ENCODE peak calls at places on chromosomes 16 and 17, in nine cellular contexts. T is GM23338, S is fibroblast of lung, G is HCT116, L is neural progenitor cell, A is IMR-90, K is PC-9, Z is hepatocyte, X is endothelial cell of umbilical vein. V is an unnamed sample.

GRCh38 chr17:58308173-58308984 is 20.2 kb downstream of the TSPOAP1 start:
- DNase-seq in T (peak; percentile 86), S (no peak), G (no peak), L (peak; percentile 66), A (no peak), K (no peak), Z (no peak), X (no peak), V (no peak)

GRCh38 chr17:5793899-5794298 is 209.6 kb upstream of the NLRP1 start:
- DNase-seq in T (peak; percentile 80), S (no peak), G (no peak), L (peak; percentile 53), A (no peak), K (no peak), Z (no peak), X (peak; percentile 64), V (peak; percentile 33)

GRCh38 chr17:69246726-69247375 is 18.2 kb upstream of the ABCA10 start:
- DNase-seq in T (peak; percentile 79), S (peak; percentile 76), G (peak; percentile 55), L (peak; percentile 60), A (peak; percentile 55), K (no peak), Z (peak; percentile 61), X (peak; percentile 69), V (peak; percentile 24)

GRCh38 chr16:64773638-64774037 is 348.2 kb downstream of the CDH11 start:
- DNase-seq in T (no peak), S (no peak), G (no peak), L (no peak), A (no peak), K (no peak), Z (no peak), X (no peak), V (no peak)

GRCh38 chr16:89111263-89111662 is 17.6 kb downstream of the ACSF3 start:
- DNase-seq in T (no peak), S (no peak), G (no peak), L (no peak), A (no peak), K (no peak), Z (no peak), X (no peak), V (no peak)

GRCh38 chr17:81809556-81809998 is 5.6 kb downstream of the GCGR start:
- DNase-seq in T (no peak), S (no peak), G (no peak), L (no peak), A (no peak), K (no peak), Z (no peak), X (no peak), V (no peak)

GRCh38 chr16:12721841-12722467 is 81.7 kb downstream of the CPPED1 start:
- DNase-seq in T (no peak), S (no peak), G (no peak), L (no peak), A (no peak), K (no peak), Z (no peak), X (no peak), V (no peak)

GRCh38 chr17:2399572-2400473 is 1.0 kb downstream of the MNT start:
- DNase-seq in T (peak; percentile 97), S (peak; percentile 96), G (peak; percentile 89), L (peak; percentile 98), A (peak; percentile 94), K (peak; percentile 99), Z (peak; percentile 99), X (peak; percentile 96), V (peak; percentile 98)

GRCh38 chr17:3512512-3513171 is 36.8 kb downstream of the ASPA start:
- DNase-seq in T (peak; percentile 46), S (peak; percentile 90), G (no peak), L (peak; percentile 77), A (peak; percentile 20), K (no peak), Z (no peak), X (no peak), V (no peak)

GRCh38 chr17:83152221-83152744 is 72.9 kb downstream of the METRNL start:
- DNase-seq in T (no peak), S (no peak), G (no peak), L (no peak), A (no peak), K (no peak), Z (peak; percentile 3), X (no peak), V (no peak)

GRCh38 chr17:16820161-16820877 is 130.3 kb downstream of the CCDC144A start:
- DNase-seq in T (no peak), S (no peak), G (no peak), L (no peak), A (no peak), K (no peak), Z (no peak), X (no peak), V (peak; percentile 72)

GRCh38 chr17:76139801-76140660 is 1.0 kb downstream of the FOXJ1 start:
- DNase-seq in T (peak; percentile 51), S (no peak), G (no peak), L (peak; percentile 53), A (no peak), K (no peak), Z (peak; percentile 11), X (no peak), V (no peak)
- H2AFZ ChIP-seq in T (no peak overlapping the region), S (no peak overlapping the region), G (no peak overlapping the region), L (no peak overlapping the region), A (peak overlapping the region; percentile 7), K (no peak overlapping the region), Z (no peak overlapping the region), X (no peak overlapping the region), V (no peak overlapping the region)

DNA sequence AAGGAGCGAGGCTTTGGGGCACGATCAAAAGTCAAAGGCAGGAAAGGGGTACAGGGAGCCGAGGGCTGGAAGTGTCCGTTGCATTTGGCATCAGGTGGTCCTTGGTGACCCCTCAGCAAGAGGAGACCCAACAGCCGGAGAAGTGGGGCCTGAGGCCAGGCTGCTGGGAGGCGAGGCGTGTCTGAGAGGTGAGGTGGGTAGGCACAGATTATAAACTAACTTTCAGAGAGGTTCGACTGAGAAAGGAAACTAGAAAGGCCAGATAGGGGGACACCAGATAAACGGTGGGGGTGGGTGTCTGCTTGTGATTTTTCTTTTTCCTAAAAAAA is 3.6 kb downstream of the PECAM1 start:
- DNase-seq in T (no peak), S (no peak), G (no peak), L (no peak), A (no peak), K (no peak), Z (no peak), X (no peak), V (no peak)
- TF ChIP-seq CTCF in T (no peak), S (no peak), G (no peak), L (no peak), A (no peak), K (no peak), Z (no peak), X (no peak), V (no peak)

DNA sequence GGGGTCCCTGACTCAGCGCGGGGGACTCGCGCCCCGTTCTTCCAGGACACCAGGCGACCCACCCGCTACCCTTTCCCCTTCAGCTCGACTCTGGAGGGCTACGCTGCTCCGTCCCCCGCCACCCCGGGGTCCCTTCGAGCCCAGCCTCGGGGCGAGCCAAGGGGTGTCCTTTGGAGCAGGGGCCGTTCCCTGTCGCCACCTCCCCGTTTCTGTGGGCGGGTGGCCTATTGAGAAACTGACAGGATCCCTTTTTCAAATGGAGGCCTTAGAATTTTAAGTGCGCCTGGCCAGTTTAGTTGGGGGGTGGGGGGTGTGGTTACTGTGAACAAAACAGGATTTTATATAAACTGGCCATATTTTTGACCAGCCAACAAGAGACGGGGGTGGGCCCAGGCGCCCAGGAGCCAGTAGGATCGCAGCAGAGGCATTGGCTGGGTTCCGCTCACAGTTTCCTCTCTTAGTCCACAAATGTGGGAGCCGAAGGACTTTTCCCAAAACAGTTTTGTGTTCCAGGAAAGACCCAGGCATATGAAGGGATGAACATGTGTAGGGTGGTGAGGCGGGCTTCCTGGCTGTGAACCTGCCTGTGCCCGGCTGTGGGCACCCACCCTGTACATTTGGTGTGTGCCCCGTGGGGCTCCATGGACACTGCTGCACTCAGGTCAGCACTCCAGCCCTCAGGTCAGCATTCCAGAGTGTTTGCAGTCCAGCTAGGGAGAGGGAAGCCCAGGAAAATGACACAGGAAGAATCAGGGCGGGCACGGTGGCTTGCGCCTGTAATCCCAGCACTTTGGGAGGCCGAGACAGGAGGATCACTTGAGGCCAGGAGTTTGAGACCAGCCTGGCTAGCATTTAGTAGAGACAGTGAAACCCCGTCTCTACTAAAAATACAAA is 722 bp upstream of the TIMP2 start:
- DNase-seq in T (peak; percentile 61), S (peak; percentile 92), G (no peak), L (peak; percentile 45), A (peak; percentile 87), K (no peak), Z (peak; percentile 71), X (peak; percentile 85), V (no peak)
- H2AFZ ChIP-seq in T (peak overlapping the region; percentile 87), S (peak overlapping the region; percentile 33), G (peak overlapping the region; percentile 10), L (peak overlapping the region; percentile 67), A (peak overlapping the region; percentile 98), K (peak overlapping the region; percentile 62), Z (peak overlapping the region; percentile 94), X (peak overlapping the region; percentile 62), V (peak overlapping the region; percentile 45)

GRCh38 chr17:29177871-29178749 is 2.1 kb downstream of the MYO18A start:
- DNase-seq in T (peak; percentile 10), S (no peak), G (no peak), L (no peak), A (no peak), K (peak; percentile 69), Z (peak; percentile 71), X (no peak), V (peak; percentile 44)

GRCh38 chr17:29178750-29179231 is 1.4 kb downstream of the MYO18A start:
- DNase-seq in T (peak; percentile 51), S (no peak), G (no peak), L (no peak), A (no peak), K (no peak), Z (peak; percentile 73), X (no peak), V (peak; percentile 88)

GRCh38 chr17:29177541-29177870 is 2.7 kb downstream of the MYO18A start:
- DNase-seq in T (no peak), S (no peak), G (no peak), L (no peak), A (no peak), K (no peak), Z (peak; percentile 14), X (no peak), V (no peak)

GRCh38 chr17:29175349-29175748 is 4.8 kb downstream of the MYO18A start:
- DNase-seq in T (no peak), S (no peak), G (no peak), L (no peak), A (no peak), K (no peak), Z (no peak), X (no peak), V (no peak)

GRCh38 chr17:29176500-29177351 is 3.5 kb downstream of the MYO18A start:
- DNase-seq in T (peak; percentile 80), S (peak; percentile 29), G (no peak), L (peak; percentile 74), A (peak; percentile 43), K (peak; percentile 58), Z (peak; percentile 91), X (peak; percentile 45), V (peak; percentile 64)
- TF ChIP-seq CTCF in T (no peak), S (no peak), G (no peak), L (no peak), A (no peak), K (no peak), Z (no peak), X (no peak), V (no peak)

DNA sequence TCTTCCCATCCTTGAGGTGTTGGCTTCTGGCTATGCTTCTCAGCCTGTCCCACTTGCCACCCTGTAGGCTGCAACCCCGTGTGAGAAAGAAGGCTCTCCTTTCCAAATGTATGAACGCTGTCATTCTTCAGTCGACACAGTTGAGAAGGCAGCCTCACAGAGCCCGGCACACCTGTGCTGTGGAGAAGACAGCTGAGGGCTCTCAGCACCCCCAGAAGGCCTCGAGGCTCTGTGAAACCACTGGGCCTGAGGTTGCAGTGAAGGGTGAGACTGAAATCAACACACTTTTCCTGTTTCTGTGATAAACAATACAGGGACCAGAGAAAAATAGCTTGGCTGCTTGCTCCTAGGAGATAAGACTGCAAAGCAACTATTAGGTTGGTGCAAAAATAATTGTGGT is 4.9 kb upstream of the ANKRD40CL start:
- DNase-seq in T (no peak), S (no peak), G (no peak), L (no peak), A (no peak), K (no peak), Z (no peak), X (no peak), V (no peak)
- H2AFZ ChIP-seq in T (no peak overlapping the region), S (no peak overlapping the region), G (no peak overlapping the region), L (no peak overlapping the region), A (no peak overlapping the region), K (no peak overlapping the region), Z (no peak overlapping the region), X (no peak overlapping the region), V (no peak overlapping the region)